ENCODE peak calls at places on chromosomes 4 and X, in ten cellular contexts. D, E, J, S, U, R, N, X, V and K are unnamed samples.

GRCh38 chrX:52346462-52347165 is 22.2 kb upstream of the XAGE2 start:
- DNase-seq in R (no peak), D (no peak), V (no peak), J (no peak), X (no peak), N (no peak), E (no peak), U (no peak), S (no peak), K (no peak)

GRCh38 chr4:152385551-152385950 is 150.3 kb downstream of the FBXW7 start:
- DNase-seq in N (no peak), X (no peak), D (no peak), R (no peak), E (peak), U (no peak), S (no peak), J (peak), V (peak), K (peak)

GRCh38 chrX:261858-262390 is 19.3 kb upstream of the PLCXD1 start:
- DNase-seq in J (no peak), S (no peak), N (no peak), R (no peak), X (no peak), U (no peak), D (peak), V (no peak), E (no peak), K (no peak)

GRCh38 chr4:97016186-97016945 is 1126.9 kb downstream of the STPG2 start:
- DNase-seq in J (no peak), X (no peak), R (no peak), V (no peak), N (no peak), E (no peak), S (no peak), U (no peak), D (peak), K (no peak)

GRCh38 chrX:68504237-68504636 is 5.4 kb downstream of the YIPF6 start:
- DNase-seq in X (no peak), U (no peak), J (no peak), V (peak), N (peak), S (no peak), R (no peak), E (peak), D (no peak), K (peak)

GRCh38 chr4:55028196-55028595 is 97.2 kb downstream of the KDR start:
- DNase-seq in N (no peak), X (no peak), D (no peak), S (no peak), U (no peak), J (no peak), E (no peak), R (no peak), V (no peak), K (no peak)

GRCh38 chr4:16289872-16290554 is 63.7 kb upstream of the TAPT1 start:
- DNase-seq in X (no peak), E (peak), U (no peak), D (no peak), S (no peak), V (peak), N (no peak), R (peak), J (peak), K (peak)

GRCh38 chr4:76213415-76214268 is at the start of gene SCARB2:
- DNase-seq in E (peak), J (peak), R (peak), X (peak), N (peak), D (peak), U (peak), S (peak), V (peak), K (peak)

GRCh38 chr4:22410645-22411247 is 105.1 kb downstream of the ADGRA3 start:
- DNase-seq in V (peak), N (peak), S (no peak), X (no peak), D (no peak), E (peak), J (peak), U (no peak), R (peak), K (peak)

GRCh38 chrX:45747905-45748304 is 547.2 kb upstream of the DIPK2B start:
- DNase-seq in X (no peak), U (no peak), D (no peak), R (no peak), N (no peak), J (no peak), E (no peak), V (no peak), S (no peak), K (no peak)

GRCh38 chr4:27602172-27602571 is 741.5 kb downstream of the STIM2 start:
- DNase-seq in X (no peak), U (no peak), N (no peak), E (no peak), J (no peak), V (no peak), R (no peak), D (no peak), S (no peak), K (no peak)

GRCh38 chr4:186134254-186134653 is 29.8 kb downstream of the FAM149A start:
- DNase-seq in N (peak), V (no peak), E (no peak), R (no peak), S (no peak), U (no peak), J (no peak), D (no peak), X (no peak), K (no peak)

GRCh38 chrX:103734125-103734760 is 23.5 kb downstream of the TMEM31 start:
- DNase-seq in E (peak), V (peak), S (no peak), N (no peak), U (no peak), R (no peak), D (no peak), J (no peak), X (no peak), K (peak)

GRCh38 chrX:75786290-75786689 is 1.2 kb upstream of the MAGEE2 start:
- DNase-seq in X (no peak), S (no peak), U (no peak), D (no peak), N (no peak), R (no peak), V (no peak), J (no peak), E (no peak), K (no peak)

GRCh38 chr4:138978028-138978585 is 37.5 kb upstream of the NOCT start:
- DNase-seq in J (peak), N (no peak), U (no peak), D (no peak), V (no peak), X (no peak), R (no peak), E (no peak), S (no peak), K (no peak)

GRCh38 chrX:120512627-120513026 is 43.5 kb upstream of the LAMP2 start:
- DNase-seq in R (no peak), E (no peak), U (no peak), N (no peak), V (no peak), X (no peak), D (no peak), J (no peak), S (no peak), K (no peak)

GRCh38 chrX:114800719-114801118 is 216.7 kb downstream of the IL13RA2 start:
- DNase-seq in X (no peak), J (no peak), E (peak), U (peak), S (no peak), R (no peak), D (no peak), N (no peak), V (peak), K (peak)

GRCh38 chr4:141643557-141643956 is 7.2 kb downstream of the IL15 start:
- DNase-seq in X (no peak), S (no peak), N (no peak), U (no peak), J (no peak), D (no peak), V (no peak), E (peak), R (no peak), K (peak)

GRCh38 chr4:85030156-85030555 is 63.7 kb upstream of the WDFY3 start:
- DNase-seq in D (no peak), J (no peak), E (no peak), X (no peak), S (no peak), N (no peak), V (no peak), R (no peak), U (no peak), K (no peak)

GRCh38 chr4:75180790-75181776 is 248.2 kb downstream of the PARM1 start:
- DNase-seq in X (no peak), E (no peak), U (no peak), J (peak), V (no peak), N (peak), R (no peak), D (no peak), S (no peak), K (peak)

GRCh38 chr4:13441506-13441905 is 42.6 kb downstream of the RAB28 start:
- DNase-seq in J (no peak), D (no peak), V (no peak), E (no peak), U (no peak), X (no peak), S (no peak), R (no peak), N (no peak), K (no peak)

GRCh38 chrX:15758140-15758539 is 20.1 kb downstream of the CA5B start:
- DNase-seq in R (no peak), N (no peak), J (no peak), U (no peak), E (no peak), X (no peak), S (no peak), V (no peak), D (no peak), K (no peak)

GRCh38 chrX:33211356-33212254 is at the start of gene DMD:
- DNase-seq in V (peak), E (peak), R (peak), X (no peak), N (no peak), J (peak), D (no peak), U (peak), S (peak), K (peak)

GRCh38 chr4:97013309-97014106 is 1129.8 kb downstream of the STPG2 start:
- DNase-seq in J (no peak), X (no peak), D (no peak), E (no peak), V (no peak), N (no peak), R (no peak), S (no peak), U (no peak), K (no peak)

GRCh38 chrX:18354369-18355329 is at the start of gene SCML2:
- DNase-seq in N (peak), U (no peak), X (peak), E (peak), S (peak), D (peak), J (peak), R (peak), V (peak), K (peak)

GRCh38 chrX:134004038-134004437 is 18.6 kb upstream of the GPC3 start:
- DNase-seq in S (no peak), V (peak), E (peak), U (no peak), J (no peak), R (no peak), N (no peak), D (no peak), X (no peak), K (peak)

GRCh38 chrX:39196192-39197102 is 395.2 kb downstream of the MID1IP1 start:
- DNase-seq in R (peak), S (no peak), J (peak), V (no peak), U (no peak), D (no peak), E (peak), N (peak), X (no peak), K (peak)

GRCh38 chr4:93779228-93779627 is 49.3 kb upstream of the ATOH1 start:
- DNase-seq in J (peak), E (no peak), D (no peak), V (no peak), N (no peak), U (no peak), S (no peak), R (no peak), X (no peak), K (no peak)

GRCh38 chr4:52098618-52099017 is 47.5 kb downstream of the SPATA18 start:
- DNase-seq in V (no peak), U (no peak), N (no peak), R (peak), D (no peak), S (no peak), X (no peak), J (no peak), E (no peak), K (no peak)

GRCh38 chr4:41120297-41121217 is 93.8 kb downstream of the APBB2 start:
- DNase-seq in R (no peak), S (peak), U (peak), J (no peak), E (peak), V (peak), N (no peak), X (peak), D (no peak), K (peak)

GRCh38 chrX:65668362-65669310 is 1.2 kb downstream of the MSN start:
- DNase-seq in R (peak), V (peak), N (peak), S (peak), X (peak), D (no peak), E (peak), U (peak), J (peak), K (peak)

GRCh38 chr4:150242820-150243458 is 164.7 kb downstream of the DCLK2 start:
- DNase-seq in N (no peak), U (no peak), S (no peak), J (peak), X (no peak), E (peak), D (peak), V (peak), R (peak), K (peak)

GRCh38 chr4:40811886-40812857 is 62.4 kb downstream of the NSUN7 start:
- DNase-seq in R (no peak), S (no peak), J (no peak), X (no peak), U (no peak), D (no peak), E (peak), N (no peak), V (peak), K (peak)

GRCh38 chr4:143513314-143514211 is at the start of gene SMARCA5:
- DNase-seq in U (peak), E (peak), X (peak), J (peak), R (peak), S (peak), N (peak), D (peak), V (peak), K (peak)

GRCh38 chr4:81359207-81359606 is 112.5 kb downstream of the RASGEF1B start:
- DNase-seq in S (no peak), X (no peak), U (no peak), N (no peak), R (no peak), J (no peak), E (peak), D (no peak), V (no peak), K (peak)

GRCh38 chrX:7132335-7133035 is 15.0 kb upstream of the STS start:
- DNase-seq in N (no peak), U (peak), J (peak), S (no peak), R (peak), E (peak), X (peak), V (peak), D (no peak), K (peak)
- TF ChIP-seq CTCF in N (peak), U (no peak), J (peak), S (peak), R (peak), E (peak), X (peak), V (peak), D (peak), K (peak)

GRCh38 chr4:178311992-178312391 is 869.8 kb upstream of the AGA start:
- DNase-seq in J (no peak), X (no peak), V (no peak), D (no peak), N (no peak), U (no peak), S (no peak), R (no peak), E (no peak), K (no peak)
- H3K4me3 ChIP-seq in J (no peak), X (no peak), V (no peak), D (no peak), N (no peak), U (no peak), S (no peak), R (no peak), E (no peak), K (no peak)

DNA sequence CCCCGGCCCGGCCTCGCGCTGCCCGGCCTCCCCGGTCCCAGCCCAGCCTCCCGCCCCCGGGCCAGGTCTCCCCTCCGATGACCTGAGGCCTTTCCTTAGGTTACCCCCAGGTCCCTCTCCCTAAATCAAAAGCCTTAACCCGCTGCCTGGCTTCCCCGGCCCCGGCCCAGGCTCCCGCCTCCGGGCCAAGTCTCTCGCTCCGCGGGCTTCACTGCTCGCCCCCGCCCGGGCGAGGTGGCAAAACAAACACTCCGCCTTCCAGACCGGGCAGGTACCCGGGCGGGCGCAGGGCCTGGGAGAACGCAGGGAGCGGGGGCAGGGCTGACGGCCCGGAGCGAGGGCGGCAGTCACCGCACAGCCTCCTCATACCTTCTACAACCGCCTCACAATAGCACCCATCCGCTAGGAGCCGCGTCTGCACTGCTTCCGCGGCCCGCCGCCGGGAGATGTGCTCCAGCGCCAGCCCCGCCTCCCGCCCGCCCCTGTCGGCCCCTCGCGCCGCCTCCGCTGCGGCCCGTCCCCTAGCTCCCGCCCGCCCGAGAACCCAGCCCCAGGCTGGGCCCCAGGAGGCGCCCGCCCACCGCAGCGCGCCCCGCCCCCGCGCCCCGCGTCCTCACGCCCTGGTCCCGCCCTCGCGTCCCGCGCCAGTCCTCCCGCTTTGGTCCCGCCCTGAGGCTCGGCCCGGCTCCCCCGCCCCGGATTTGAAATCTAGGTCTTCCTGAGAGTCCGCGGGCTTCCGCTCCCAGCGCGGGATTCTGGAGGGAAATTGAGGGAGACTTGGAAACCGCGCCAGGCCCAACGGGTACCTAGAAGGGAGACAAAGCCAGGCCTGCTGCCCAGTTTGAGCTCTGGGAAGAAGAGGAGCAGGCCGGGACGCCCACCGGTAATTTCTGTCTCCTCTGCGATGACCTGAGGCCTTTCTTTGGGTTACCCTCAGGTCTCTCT is at the start of the genes CASP3 and PRIMPOL:
- DNase-seq in D (peak), U (peak), X (peak), R (peak), E (peak), J (peak), V (peak), S (peak), N (peak), K (peak)
- TF ChIP-seq CTCF in D (peak), U (no peak), X (peak), R (peak), E (no peak), J (peak), V (peak), S (peak), N (peak), K (peak)

GRCh38 chr4:37451646-37452045 is 207.1 kb downstream of the NWD2 start:
- DNase-seq in N (no peak), J (no peak), U (no peak), X (no peak), S (no peak), D (no peak), E (no peak), V (no peak), R (no peak), K (no peak)

GRCh38 chr4:37453361-37454262 is 209.1 kb downstream of the NWD2 start:
- DNase-seq in X (peak), U (peak), N (peak), J (peak), D (peak), E (peak), R (peak), S (peak), V (peak), K (no peak)

GRCh38 chr4:37450911-37451310 is 206.4 kb downstream of the NWD2 start:
- DNase-seq in X (no peak), V (no peak), U (no peak), E (no peak), S (no peak), R (no peak), N (no peak), D (no peak), J (no peak), K (no peak)

GRCh38 chr4:37454263-37454800 is 209.8 kb downstream of the NWD2 start:
- DNase-seq in J (no peak), E (no peak), X (no peak), S (no peak), D (no peak), V (no peak), R (no peak), U (no peak), N (no peak), K (no peak)

DNA sequence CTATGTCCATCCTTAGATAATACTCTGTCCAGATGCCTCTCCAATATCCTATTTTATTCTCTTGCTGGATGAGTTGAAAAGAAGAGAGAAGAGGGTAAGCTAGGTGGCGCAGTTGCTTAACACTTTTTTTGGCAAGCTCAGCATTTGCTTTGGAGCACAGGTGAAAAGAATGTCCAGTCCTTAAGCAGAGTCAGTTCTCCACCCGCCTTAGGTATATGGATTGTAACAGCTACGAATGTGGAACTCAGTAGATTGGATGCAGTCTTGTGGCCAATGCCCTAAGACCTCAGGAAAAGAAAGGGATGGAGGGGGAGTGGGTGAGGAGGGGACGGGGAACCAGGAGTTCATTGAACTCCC is 208.4 kb downstream of the NWD2 start:
- DNase-seq in R (peak), U (peak), V (peak), J (peak), E (peak), X (no peak), D (peak), N (peak), S (no peak), K (peak)
- H3K4me3 ChIP-seq in R (peak), U (no peak), V (no peak), J (peak), E (no peak), X (peak), D (peak), N (no peak), S (peak), K (no peak)

GRCh38 chrX:118459494-118459893 is 36.1 kb upstream of the DOCK11 start:
- DNase-seq in J (peak), E (peak), D (no peak), N (no peak), X (no peak), R (peak), S (no peak), V (peak), U (no peak), K (peak)
- TF ChIP-seq CTCF in J (peak), E (peak), D (peak), N (peak), X (peak), R (peak), S (peak), V (peak), U (no peak), K (peak)

DNA sequence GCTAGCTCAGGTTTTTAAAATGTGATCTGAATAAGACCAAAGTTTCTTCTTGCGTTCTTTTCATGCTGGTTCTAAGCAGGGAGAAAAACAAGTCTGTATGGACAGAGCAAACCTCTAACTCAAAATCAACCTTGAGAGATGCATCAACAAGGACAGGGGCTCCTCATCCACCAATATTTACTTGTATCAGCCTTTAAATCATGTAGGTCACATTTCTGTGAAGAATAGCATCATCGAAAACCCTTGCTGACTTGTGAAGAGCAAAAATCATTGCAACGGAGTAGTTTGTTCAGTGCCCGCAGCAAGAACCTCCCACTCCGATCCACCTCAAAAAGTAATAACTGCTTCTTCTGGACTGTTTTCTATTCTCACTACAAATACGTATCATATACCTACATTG is 1.2 kb downstream of the ATP10D start:
- DNase-seq in U (no peak), S (no peak), D (no peak), N (no peak), J (no peak), X (no peak), R (no peak), V (peak), E (peak), K (no peak)
- H3K4me3 ChIP-seq in U (no peak), S (peak), D (peak), N (peak), J (peak), X (peak), R (peak), V (peak), E (peak), K (peak)